ENCODE peak calls at places on chromosomes 2 and 18, in ten cellular contexts. One of them, this sample, is unnamed.

GRCh38 chr2:215461836-215462532 is 26.1 kb upstream of the FN1 start:
- DNase-seq in breast epithelium: no peak
- DNase-seq in tibial nerve: no peak
- DNase-seq in NB4: no peak
- DNase-seq in body of pancreas: no peak
- DNase-seq in adrenal gland: no peak
- DNase-seq in heart left ventricle: no peak
- DNase-seq in thyroid gland: no peak
- DNase-seq in H1: no peak
- DNase-seq in A549: no peak
- DNase-seq in this sample: no peak

GRCh38 chr2:18518116-18519111 is 42.0 kb downstream of the RDH14 start:
- DNase-seq in breast epithelium: no peak
- DNase-seq in tibial nerve: no peak
- DNase-seq in NB4: no peak
- DNase-seq in body of pancreas: no peak
- DNase-seq in adrenal gland: no peak
- DNase-seq in heart left ventricle: no peak
- DNase-seq in thyroid gland: no peak
- DNase-seq in H1: no peak
- DNase-seq in A549: no peak
- DNase-seq in this sample: no peak

GRCh38 chr2:196233033-196233807 is 61.8 kb upstream of the STK17B start:
- DNase-seq in breast epithelium: peak; percentile 82
- DNase-seq in tibial nerve: peak; percentile 29
- DNase-seq in NB4: peak; percentile 58
- DNase-seq in body of pancreas: peak; percentile 66
- DNase-seq in adrenal gland: peak; percentile 48
- DNase-seq in heart left ventricle: no peak
- DNase-seq in thyroid gland: no peak
- DNase-seq in H1: no peak
- DNase-seq in A549: peak; percentile 5
- DNase-seq in this sample: peak; percentile 45

GRCh38 chr18:76064998-76065397 is 430.0 kb downstream of the ZNF516 start:
- DNase-seq in breast epithelium: no peak
- DNase-seq in tibial nerve: no peak
- DNase-seq in NB4: no peak
- DNase-seq in body of pancreas: no peak
- DNase-seq in adrenal gland: no peak
- DNase-seq in heart left ventricle: no peak
- DNase-seq in thyroid gland: no peak
- DNase-seq in H1: peak; percentile 75
- DNase-seq in A549: no peak
- DNase-seq in this sample: no peak

GRCh38 chr2:238831177-238831576 is 16.7 kb upstream of the TWIST2 start:
- DNase-seq in breast epithelium: no peak
- DNase-seq in tibial nerve: no peak
- DNase-seq in NB4: no peak
- DNase-seq in body of pancreas: no peak
- DNase-seq in adrenal gland: no peak
- DNase-seq in heart left ventricle: no peak
- DNase-seq in thyroid gland: no peak
- DNase-seq in H1: no peak
- DNase-seq in A549: no peak
- DNase-seq in this sample: no peak

GRCh38 chr2:144679942-144680341 is 160.0 kb upstream of the ZEB2 start:
- DNase-seq in breast epithelium: no peak
- DNase-seq in tibial nerve: no peak
- DNase-seq in NB4: no peak
- DNase-seq in body of pancreas: no peak
- DNase-seq in adrenal gland: no peak
- DNase-seq in heart left ventricle: no peak
- DNase-seq in thyroid gland: no peak
- DNase-seq in H1: no peak
- DNase-seq in A549: no peak
- DNase-seq in this sample: no peak

GRCh38 chr2:197217561-197217960 is 93.0 kb downstream of the ANKRD44 start:
- DNase-seq in breast epithelium: no peak
- DNase-seq in tibial nerve: no peak
- DNase-seq in NB4: no peak
- DNase-seq in body of pancreas: no peak
- DNase-seq in adrenal gland: no peak
- DNase-seq in heart left ventricle: no peak
- DNase-seq in thyroid gland: no peak
- DNase-seq in H1: no peak
- DNase-seq in A549: no peak
- DNase-seq in this sample: no peak

GRCh38 chr2:166332049-166332448 is 43.7 kb downstream of the SCN9A start:
- DNase-seq in breast epithelium: no peak
- DNase-seq in tibial nerve: no peak
- DNase-seq in NB4: no peak
- DNase-seq in body of pancreas: no peak
- DNase-seq in adrenal gland: no peak
- DNase-seq in heart left ventricle: no peak
- DNase-seq in thyroid gland: no peak
- DNase-seq in H1: no peak
- DNase-seq in A549: no peak
- DNase-seq in this sample: no peak

GRCh38 chr2:98155721-98156120 is 68.8 kb downstream of the VWA3B start:
- DNase-seq in breast epithelium: no peak
- DNase-seq in tibial nerve: no peak
- DNase-seq in NB4: no peak
- DNase-seq in body of pancreas: no peak
- DNase-seq in adrenal gland: no peak
- DNase-seq in heart left ventricle: no peak
- DNase-seq in thyroid gland: no peak
- DNase-seq in H1: no peak
- DNase-seq in A549: no peak
- DNase-seq in this sample: no peak

GRCh38 chr2:239288951-239289481 is 111.8 kb downstream of the HDAC4 start:
- DNase-seq in breast epithelium: no peak
- DNase-seq in tibial nerve: no peak
- DNase-seq in NB4: no peak
- DNase-seq in body of pancreas: no peak
- DNase-seq in adrenal gland: no peak
- DNase-seq in heart left ventricle: peak; percentile 46
- DNase-seq in thyroid gland: no peak
- DNase-seq in H1: no peak
- DNase-seq in A549: no peak
- DNase-seq in this sample: no peak

GRCh38 chr2:156883828-156884615 is 373.5 kb upstream of the GALNT5 start:
- DNase-seq in breast epithelium: no peak
- DNase-seq in tibial nerve: no peak
- DNase-seq in NB4: peak; percentile 19
- DNase-seq in body of pancreas: no peak
- DNase-seq in adrenal gland: no peak
- DNase-seq in heart left ventricle: no peak
- DNase-seq in thyroid gland: no peak
- DNase-seq in H1: no peak
- DNase-seq in A549: peak; percentile 3
- DNase-seq in this sample: peak; percentile 4

GRCh38 chr2:26008851-26009566 is 24.9 kb upstream of the RAB10 start:
- DNase-seq in breast epithelium: peak; percentile 48
- DNase-seq in tibial nerve: peak; percentile 48
- DNase-seq in NB4: peak; percentile 99
- DNase-seq in body of pancreas: peak; percentile 78
- DNase-seq in adrenal gland: peak; percentile 76
- DNase-seq in heart left ventricle: peak; percentile 61
- DNase-seq in thyroid gland: peak; percentile 63
- DNase-seq in H1: no peak
- DNase-seq in A549: peak; percentile 68
- DNase-seq in this sample: peak; percentile 58

GRCh38 chr2:105617631-105618350 is 126.9 kb upstream of the NCK2 start:
- DNase-seq in breast epithelium: no peak
- DNase-seq in tibial nerve: no peak
- DNase-seq in NB4: no peak
- DNase-seq in body of pancreas: peak; percentile 47
- DNase-seq in adrenal gland: no peak
- DNase-seq in heart left ventricle: no peak
- DNase-seq in thyroid gland: peak; percentile 74
- DNase-seq in H1: no peak
- DNase-seq in A549: no peak
- DNase-seq in this sample: no peak

GRCh38 chr2:47907097-47907781 is 941 bp upstream of the FBXO11 start:
- DNase-seq in breast epithelium: peak; percentile 27
- DNase-seq in tibial nerve: peak; percentile 30
- DNase-seq in NB4: peak; percentile 21
- DNase-seq in body of pancreas: peak; percentile 19
- DNase-seq in adrenal gland: no peak
- DNase-seq in heart left ventricle: no peak
- DNase-seq in thyroid gland: peak; percentile 55
- DNase-seq in H1: no peak
- DNase-seq in A549: no peak
- DNase-seq in this sample: no peak

GRCh38 chr18:62436636-62437519 is 85.9 kb upstream of the ZCCHC2 start:
- DNase-seq in breast epithelium: peak; percentile 62
- DNase-seq in tibial nerve: peak; percentile 92
- DNase-seq in NB4: no peak
- DNase-seq in body of pancreas: peak; percentile 86
- DNase-seq in adrenal gland: peak; percentile 95
- DNase-seq in heart left ventricle: peak; percentile 92
- DNase-seq in thyroid gland: peak; percentile 46
- DNase-seq in H1: no peak
- DNase-seq in A549: no peak
- DNase-seq in this sample: no peak

GRCh38 chr2:70367722-70368323 is 66.0 kb upstream of the FAM136A start:
- DNase-seq in breast epithelium: no peak
- DNase-seq in tibial nerve: no peak
- DNase-seq in NB4: no peak
- DNase-seq in body of pancreas: peak; percentile 19
- DNase-seq in adrenal gland: peak; percentile 22
- DNase-seq in heart left ventricle: no peak
- DNase-seq in thyroid gland: peak; percentile 7
- DNase-seq in H1: no peak
- DNase-seq in A549: no peak
- DNase-seq in this sample: no peak

GRCh38 chr2:38830546-38831159 is 45.1 kb downstream of the DHX57 start:
- DNase-seq in breast epithelium: no peak
- DNase-seq in tibial nerve: no peak
- DNase-seq in NB4: peak; percentile 60
- DNase-seq in body of pancreas: peak; percentile 13
- DNase-seq in adrenal gland: no peak
- DNase-seq in heart left ventricle: no peak
- DNase-seq in thyroid gland: no peak
- DNase-seq in H1: no peak
- DNase-seq in A549: no peak
- DNase-seq in this sample: no peak

DNA sequence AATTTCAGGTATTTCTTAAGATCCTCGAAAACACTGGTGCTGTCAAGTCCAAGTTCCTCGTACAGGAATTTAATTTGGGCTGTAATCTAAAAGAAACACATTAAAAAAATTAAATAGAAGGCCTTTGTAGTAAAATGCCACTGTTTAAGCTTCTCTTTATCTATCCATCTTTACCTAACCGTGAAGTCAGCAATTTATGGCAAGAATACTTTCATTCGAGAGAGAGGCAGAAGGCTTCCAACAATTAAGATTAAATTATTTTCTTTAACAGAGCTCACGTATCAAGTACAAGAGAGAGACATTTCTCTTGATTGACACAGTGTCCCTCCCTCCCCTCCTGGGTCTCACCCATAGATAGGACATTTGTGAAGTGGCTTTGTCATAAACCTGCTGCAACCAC is 39.9 kb downstream of the PREPL start:
- DNase-seq in breast epithelium: no peak
- DNase-seq in tibial nerve: no peak
- DNase-seq in NB4: no peak
- DNase-seq in body of pancreas: no peak
- DNase-seq in adrenal gland: no peak
- DNase-seq in heart left ventricle: no peak
- DNase-seq in thyroid gland: no peak
- DNase-seq in H1: no peak
- DNase-seq in A549: no peak
- DNase-seq in this sample: no peak
- TF ChIP-seq POLR2A in breast epithelium: no peak
- TF ChIP-seq POLR2A in tibial nerve: no peak
- TF ChIP-seq POLR2A in NB4: no peak
- TF ChIP-seq POLR2A in body of pancreas: no peak
- TF ChIP-seq POLR2A in adrenal gland: no peak
- TF ChIP-seq POLR2A in heart left ventricle: no peak
- TF ChIP-seq POLR2A in thyroid gland: no peak
- TF ChIP-seq POLR2A in H1: no peak
- TF ChIP-seq POLR2A in A549: no peak
- TF ChIP-seq POLR2A in this sample: no peak

GRCh38 chr2:199955339-199956061 is at the start of the genes MAIP1 and TYW5:
- DNase-seq in breast epithelium: peak; percentile 64
- DNase-seq in tibial nerve: peak; percentile 73
- DNase-seq in NB4: peak; percentile 90
- DNase-seq in body of pancreas: peak; percentile 84
- DNase-seq in adrenal gland: peak; percentile 84
- DNase-seq in heart left ventricle: peak; percentile 85
- DNase-seq in thyroid gland: peak; percentile 83
- DNase-seq in H1: peak; percentile 44
- DNase-seq in A549: peak; percentile 92
- DNase-seq in this sample: peak; percentile 67
- TF ChIP-seq POLR2A in breast epithelium: no peak
- TF ChIP-seq POLR2A in tibial nerve: peak; percentile 49
- TF ChIP-seq POLR2A in NB4: peak; percentile 75
- TF ChIP-seq POLR2A in body of pancreas: peak; percentile 61
- TF ChIP-seq POLR2A in adrenal gland: peak; percentile 63
- TF ChIP-seq POLR2A in heart left ventricle: no peak
- TF ChIP-seq POLR2A in thyroid gland: no peak
- TF ChIP-seq POLR2A in H1: peak; percentile 99
- TF ChIP-seq POLR2A in A549: peak; percentile 89
- TF ChIP-seq POLR2A in this sample: peak; percentile 78

GRCh38 chr2:164898475-164898874 is 56.9 kb downstream of the SLC38A11 start:
- DNase-seq in breast epithelium: no peak
- DNase-seq in tibial nerve: no peak
- DNase-seq in NB4: no peak
- DNase-seq in body of pancreas: peak; percentile 29
- DNase-seq in adrenal gland: peak; percentile 67
- DNase-seq in heart left ventricle: no peak
- DNase-seq in thyroid gland: no peak
- DNase-seq in H1: no peak
- DNase-seq in A549: peak; percentile 10
- DNase-seq in this sample: no peak
- TF ChIP-seq POLR2A in breast epithelium: no peak
- TF ChIP-seq POLR2A in tibial nerve: no peak
- TF ChIP-seq POLR2A in NB4: no peak
- TF ChIP-seq POLR2A in body of pancreas: no peak
- TF ChIP-seq POLR2A in adrenal gland: no peak
- TF ChIP-seq POLR2A in heart left ventricle: no peak
- TF ChIP-seq POLR2A in thyroid gland: no peak
- TF ChIP-seq POLR2A in H1: no peak
- TF ChIP-seq POLR2A in A549: no peak
- TF ChIP-seq POLR2A in this sample: no peak

DNA sequence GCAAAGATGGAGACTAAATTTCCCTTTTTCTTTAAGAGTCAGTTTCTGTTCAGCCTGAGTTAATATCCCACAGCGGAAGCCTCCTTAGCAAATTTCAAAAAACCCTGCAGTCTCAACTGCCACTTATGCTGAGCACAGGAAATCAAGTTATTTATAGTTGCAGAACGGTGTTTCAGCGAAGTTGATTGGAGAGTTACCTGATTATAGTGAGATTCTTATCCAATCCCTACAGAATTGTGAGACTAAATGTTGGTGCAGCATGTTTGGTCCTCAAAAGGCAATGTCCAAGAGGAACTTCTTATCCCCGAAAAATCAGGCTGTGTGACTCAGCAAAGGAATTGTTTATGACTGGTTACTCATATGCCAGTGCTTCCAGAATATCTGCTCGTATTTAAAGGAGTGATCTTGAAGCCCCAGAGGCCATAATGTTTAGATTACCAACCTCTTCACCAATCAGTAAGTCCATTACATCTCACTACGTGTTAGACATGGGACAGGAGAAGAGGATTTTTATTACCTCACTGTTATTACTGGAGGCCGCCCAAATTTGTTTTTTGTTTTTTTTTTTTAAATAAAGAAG is 67.9 kb downstream of the LRRFIP1 start:
- DNase-seq in breast epithelium: no peak
- DNase-seq in tibial nerve: no peak
- DNase-seq in NB4: peak; percentile 90
- DNase-seq in body of pancreas: no peak
- DNase-seq in adrenal gland: no peak
- DNase-seq in heart left ventricle: no peak
- DNase-seq in thyroid gland: no peak
- DNase-seq in H1: no peak
- DNase-seq in A549: peak; percentile 55
- DNase-seq in this sample: peak; percentile 83
- TF ChIP-seq POLR2A in breast epithelium: no peak
- TF ChIP-seq POLR2A in tibial nerve: no peak
- TF ChIP-seq POLR2A in NB4: no peak
- TF ChIP-seq POLR2A in body of pancreas: no peak
- TF ChIP-seq POLR2A in adrenal gland: no peak
- TF ChIP-seq POLR2A in heart left ventricle: no peak
- TF ChIP-seq POLR2A in thyroid gland: no peak
- TF ChIP-seq POLR2A in H1: no peak
- TF ChIP-seq POLR2A in A549: no peak
- TF ChIP-seq POLR2A in this sample: no peak